ENCODE peak calls at places on chromosomes 5 and 9, in four cellular contexts. I is GM12878, E is HepG2, N is K562. M is an unnamed sample.

GRCh38 chr5:147855774-147856069 is 22.8 kb upstream of the SCGB3A2 start:
- DNase-seq in I (no peak), E (no peak), N (no peak), M (no peak)

GRCh38 chr9:6681957-6682501 is 36.5 kb upstream of the GLDC start:
- DNase-seq in I (no peak), E (no peak), N (no peak), M (peak; percentile 32)

GRCh38 chr5:25850581-25850980 is 1187.8 kb downstream of the CDH9 start:
- DNase-seq in I (no peak), E (no peak), N (no peak), M (no peak)

GRCh38 chr9:35650341-35651158 is at the start of gene SIT1:
- DNase-seq in I (no peak), E (no peak), N (no peak), M (no peak)

GRCh38 chr9:121277518-121278275 is 9.7 kb downstream of the GSN start:
- DNase-seq in I (no peak), E (no peak), N (no peak), M (no peak)

GRCh38 chr9:98995059-98995665 is 51.5 kb downstream of the COL15A1 start:
- DNase-seq in I (no peak), E (no peak), N (no peak), M (no peak)

GRCh38 chr9:97547098-97547829 is 45.8 kb downstream of the TMOD1 start:
- DNase-seq in I (no peak), E (no peak), N (no peak), M (no peak)

GRCh38 chr5:1858436-1858835 is 24.3 kb downstream of the IRX4 start:
- DNase-seq in I (no peak), E (no peak), N (no peak), M (no peak)

GRCh38 chr5:41508696-41509398 is 1.6 kb downstream of the PLCXD3 start:
- DNase-seq in I (no peak), E (no peak), N (no peak), M (peak; percentile 44)

GRCh38 chr5:14332746-14333145 is 189.6 kb downstream of the TRIO start:
- DNase-seq in I (no peak), E (no peak), N (no peak), M (no peak)

GRCh38 chr5:135266975-135267374 is 132.1 kb downstream of the MACROH2A1 start:
- DNase-seq in I (no peak), E (no peak), N (no peak), M (no peak)

GRCh38 chr5:113020461-113021273 is 44.1 kb downstream of the DCP2 start:
- DNase-seq in I (no peak), E (peak; percentile 90), N (no peak), M (no peak)

GRCh38 chr5:37716405-37716804 is 123.4 kb downstream of the GDNF start:
- DNase-seq in I (no peak), E (no peak), N (no peak), M (no peak)

GRCh38 chr9:132546148-132547051 is 36.0 kb upstream of the BARHL1 start:
- DNase-seq in I (no peak), E (no peak), N (peak; percentile 62), M (peak; percentile 96)

GRCh38 chr9:93202919-93203712 is 19.2 kb downstream of the WNK2 start:
- DNase-seq in I (no peak), E (no peak), N (no peak), M (no peak)
- TF ChIP-seq NFIC in I (no peak), E (no peak), N (no peak), M (no peak)

GRCh38 chr9:8732367-8733075 is 932.9 kb upstream of the DMAC1 start:
- DNase-seq in I (no peak), E (no peak), N (no peak), M (no peak)

GRCh38 chr9:8730618-8731017 is 931.0 kb upstream of the DMAC1 start:
- DNase-seq in I (no peak), E (no peak), N (no peak), M (no peak)

GRCh38 chr9:8733096-8733954 is 933.7 kb upstream of the DMAC1 start:
- DNase-seq in I (no peak), E (no peak), N (no peak), M (no peak)

GRCh38 chr9:8736805-8737204 is 937.2 kb upstream of the DMAC1 start:
- DNase-seq in I (no peak), E (no peak), N (no peak), M (no peak)

DNA sequence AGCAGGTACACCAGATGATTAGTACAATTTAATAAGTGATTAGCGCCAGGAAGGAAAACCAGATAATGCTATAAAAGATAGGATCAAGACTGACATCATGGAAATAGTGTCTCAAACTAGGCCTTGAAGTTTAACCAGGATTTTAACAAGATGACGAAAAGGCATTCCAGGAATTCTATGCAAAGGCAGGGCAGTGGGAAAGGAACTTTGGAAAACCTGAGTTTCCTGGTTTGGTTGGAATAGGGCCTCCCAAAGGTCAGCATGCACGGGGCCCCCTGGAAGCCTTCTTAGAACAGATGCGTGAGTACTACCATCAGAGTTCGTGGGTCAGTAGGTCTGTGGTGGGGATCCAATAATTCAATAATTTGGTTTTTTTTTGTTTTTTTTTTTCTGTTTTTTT is 935.2 kb upstream of the DMAC1 start:
- DNase-seq in I (no peak), E (no peak), N (no peak), M (no peak)
- TF ChIP-seq NFIC in I (no peak), E (no peak), N (no peak), M (no peak)

DNA sequence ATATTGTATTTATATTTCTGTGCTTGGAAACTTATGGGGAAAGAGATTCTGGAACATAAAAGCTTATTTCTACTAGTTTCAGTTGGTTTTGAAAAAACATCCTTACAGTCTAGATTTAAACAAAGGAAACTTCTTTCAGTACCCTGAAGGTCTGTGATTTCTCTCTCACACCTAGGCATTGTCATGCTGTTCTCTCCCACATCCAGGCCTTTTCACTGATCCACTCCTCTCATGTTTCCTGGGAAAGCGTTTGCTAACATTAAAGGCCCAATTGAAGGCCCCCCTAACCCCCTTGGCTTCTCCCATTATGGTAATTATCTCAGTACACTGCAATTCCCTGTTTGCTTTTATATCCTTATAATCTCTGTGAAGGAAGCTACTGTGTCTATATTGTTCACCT is 856 bp upstream of the PCDHGA3 start:
- DNase-seq in I (no peak), E (no peak), N (no peak), M (no peak)
- TF ChIP-seq NFIC in I (no peak), E (no peak), N (no peak), M (no peak)

GRCh38 chr5:177077335-177077734 is 9.4 kb upstream of the FGFR4 start:
- DNase-seq in I (no peak), E (no peak), N (no peak), M (no peak)

GRCh38 chr5:177067491-177067890 is 19.2 kb upstream of the FGFR4 start:
- DNase-seq in I (no peak), E (no peak), N (no peak), M (no peak)

GRCh38 chr5:177066227-177066626 is 20.5 kb upstream of the FGFR4 start:
- DNase-seq in I (no peak), E (no peak), N (no peak), M (no peak)

GRCh38 chr5:177070536-177071191 is 16.1 kb upstream of the FGFR4 start:
- DNase-seq in I (peak; percentile 2), E (no peak), N (no peak), M (no peak)

DNA sequence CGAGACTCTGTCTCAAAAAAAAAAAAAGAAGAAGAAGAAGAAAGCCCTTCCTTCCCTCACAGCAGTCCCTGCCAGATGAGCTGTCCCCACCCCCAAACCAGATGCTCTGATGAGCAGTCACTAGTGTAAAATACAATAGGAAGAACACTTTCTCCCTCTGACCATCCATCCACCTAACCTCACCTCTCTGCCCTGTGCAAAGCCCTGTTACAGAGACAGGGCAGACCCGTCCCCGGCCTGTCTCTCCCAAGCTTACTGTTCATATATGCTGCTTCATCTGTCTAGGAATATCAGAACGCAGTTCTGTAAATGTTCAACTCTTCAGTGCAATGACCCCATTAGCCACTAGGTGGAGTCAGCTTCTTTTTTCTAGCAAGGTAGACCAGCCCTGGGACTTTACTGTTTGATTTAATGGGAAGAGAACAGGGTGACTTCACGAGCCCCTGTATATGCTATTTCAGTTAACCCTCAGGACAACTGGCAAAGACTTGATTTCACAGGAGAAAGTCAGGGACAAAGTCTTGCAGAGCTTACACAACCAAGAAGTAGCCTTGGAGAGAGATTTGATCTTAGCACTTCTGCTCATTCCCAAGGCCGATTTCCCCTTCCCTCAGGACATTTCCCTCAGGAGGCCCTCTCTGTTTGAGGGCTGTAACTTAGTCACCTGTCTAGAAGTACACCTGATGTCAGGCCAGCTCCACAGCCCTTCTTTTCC is 14.9 kb upstream of the FGFR4 start:
- DNase-seq in I (peak; percentile 56), E (peak; percentile 86), N (peak; percentile 73), M (peak; percentile 74)
- TF ChIP-seq NFIC in I (no peak), E (no peak), N (no peak), M (no peak)

GRCh38 chr5:67214036-67214435 is 17.4 kb upstream of the CD180 start:
- DNase-seq in I (no peak), E (no peak), N (no peak), M (no peak)

GRCh38 chr5:67221487-67222242 is 25.1 kb upstream of the CD180 start:
- DNase-seq in I (no peak), E (no peak), N (no peak), M (no peak)

GRCh38 chr5:67211926-67212325 is 15.3 kb upstream of the CD180 start:
- DNase-seq in I (no peak), E (no peak), N (no peak), M (no peak)

GRCh38 chr5:67214713-67215591 is 18.4 kb upstream of the CD180 start:
- DNase-seq in I (no peak), E (no peak), N (no peak), M (no peak)

GRCh38 chr5:67215592-67216471 is 19.2 kb upstream of the CD180 start:
- DNase-seq in I (peak; percentile 79), E (peak; percentile 71), N (no peak), M (peak; percentile 56)
- TF ChIP-seq NFIC in I (no peak), E (no peak), N (no peak), M (no peak)

GRCh38 chr5:137264573-137264972 is 234.6 kb downstream of the SPOCK1 start:
- DNase-seq in I (no peak), E (no peak), N (no peak), M (no peak)
- TF ChIP-seq NFIC in I (no peak), E (no peak), N (no peak), M (peak; percentile 20)